ENCODE peak calls at places on chromosomes 1 and 21, in four cellular contexts. One of them, this sample, is unnamed.

GRCh38 chr1:37602750-37603694 is 7.3 kb upstream of the GNL2 start:
- DNase-seq in HepG2: peak; percentile 59
- DNase-seq in HEK293T: peak; percentile 75
- DNase-seq in K562: peak; percentile 68
- DNase-seq in this sample: peak; percentile 43

GRCh38 chr1:221511797-221512196 is 230.1 kb downstream of the DUSP10 start:
- DNase-seq in K562: peak; percentile 17
- DNase-seq in HEK293T: no peak
- DNase-seq in HepG2: no peak
- DNase-seq in this sample: no peak

GRCh38 chr1:28437260-28437923 is 67.9 kb downstream of the PHACTR4 start:
- DNase-seq in HepG2: peak; percentile 58
- DNase-seq in HEK293T: no peak
- DNase-seq in K562: peak; percentile 63
- DNase-seq in this sample: no peak

GRCh38 chr21:42572906-42573495 is 59.3 kb downstream of the SLC37A1 start:
- DNase-seq in HepG2: no peak
- DNase-seq in HEK293T: no peak
- DNase-seq in K562: no peak
- DNase-seq in this sample: peak; percentile 4

GRCh38 chr1:167799747-167800146 is 78.0 kb downstream of the MPZL1 start:
- DNase-seq in K562: no peak
- DNase-seq in HepG2: no peak
- DNase-seq in HEK293T: no peak
- DNase-seq in this sample: no peak

GRCh38 chr1:38344705-38345104 is 298.1 kb upstream of the POU3F1 start:
- DNase-seq in HEK293T: no peak
- DNase-seq in HepG2: no peak
- DNase-seq in K562: no peak
- DNase-seq in this sample: no peak

GRCh38 chr1:37606481-37607263 is 10.9 kb upstream of the GNL2 start:
- DNase-seq in HEK293T: no peak
- DNase-seq in K562: no peak
- DNase-seq in HepG2: no peak
- DNase-seq in this sample: no peak

GRCh38 chr1:82317671-82318070 is 516.9 kb downstream of the ADGRL2 start:
- DNase-seq in HepG2: no peak
- DNase-seq in K562: no peak
- DNase-seq in HEK293T: no peak
- DNase-seq in this sample: no peak

GRCh38 chr1:240098534-240098933 is 6.9 kb downstream of the FMN2 start:
- DNase-seq in HEK293T: no peak
- DNase-seq in HepG2: no peak
- DNase-seq in K562: no peak
- DNase-seq in this sample: no peak

GRCh38 chr1:3093928-3094626 is 25.1 kb downstream of the PRDM16 start:
- DNase-seq in HEK293T: no peak
- DNase-seq in K562: no peak
- DNase-seq in HepG2: no peak
- DNase-seq in this sample: no peak

GRCh38 chr1:224736619-224737352 is 120.7 kb downstream of the CNIH3 start:
- DNase-seq in HEK293T: no peak
- DNase-seq in K562: no peak
- DNase-seq in HepG2: peak; percentile 10
- DNase-seq in this sample: peak; percentile 19

GRCh38 chr1:93814059-93814794 is 64.8 kb downstream of the DNTTIP2 start:
- DNase-seq in HEK293T: peak; percentile 75
- DNase-seq in HepG2: peak; percentile 79
- DNase-seq in K562: peak; percentile 75
- DNase-seq in this sample: peak; percentile 65

GRCh38 chr1:156485984-156486383 is 14.6 kb downstream of the MEF2D start:
- DNase-seq in HEK293T: no peak
- DNase-seq in K562: no peak
- DNase-seq in HepG2: no peak
- DNase-seq in this sample: no peak

GRCh38 chr1:17318262-17318661 is 10.3 kb downstream of the PADI4 start:
- DNase-seq in HepG2: no peak
- DNase-seq in HEK293T: no peak
- DNase-seq in K562: no peak
- DNase-seq in this sample: no peak

GRCh38 chr1:196779093-196779492 is 4.5 kb downstream of the CFHR3 start:
- DNase-seq in K562: no peak
- DNase-seq in HEK293T: no peak
- DNase-seq in HepG2: no peak
- DNase-seq in this sample: no peak

GRCh38 chr1:18946550-18947381 is 9.7 kb downstream of the IFFO2 start:
- DNase-seq in K562: no peak
- DNase-seq in HEK293T: no peak
- DNase-seq in HepG2: no peak
- DNase-seq in this sample: no peak

GRCh38 chr1:43545686-43546387 is 15.2 kb downstream of the PTPRF start:
- DNase-seq in K562: peak; percentile 39
- DNase-seq in HEK293T: peak; percentile 67
- DNase-seq in HepG2: peak; percentile 98
- DNase-seq in this sample: peak; percentile 98

GRCh38 chr1:53557369-53557768 is 98.2 kb downstream of the DMRTB1 start:
- DNase-seq in HepG2: no peak
- DNase-seq in HEK293T: no peak
- DNase-seq in K562: no peak
- DNase-seq in this sample: peak; percentile 5

GRCh38 chr1:84303154-84303830 is 1.8 kb downstream of the SAMD13 start:
- DNase-seq in K562: peak; percentile 8
- DNase-seq in HepG2: no peak
- DNase-seq in HEK293T: no peak
- DNase-seq in this sample: no peak

GRCh38 chr1:211735208-211736170 is 60.1 kb upstream of the NEK2 start:
- DNase-seq in K562: peak; percentile 72
- DNase-seq in HepG2: peak; percentile 17
- DNase-seq in HEK293T: peak; percentile 66
- DNase-seq in this sample: no peak

GRCh38 chr1:194071200-194071599 is 884.8 kb upstream of the B3GALT2 start:
- DNase-seq in HEK293T: no peak
- DNase-seq in HepG2: no peak
- DNase-seq in K562: no peak
- DNase-seq in this sample: no peak

GRCh38 chr1:15943515-15944307 is 32.2 kb downstream of the ZBTB17 start:
- DNase-seq in K562: no peak
- DNase-seq in HepG2: no peak
- DNase-seq in HEK293T: no peak
- DNase-seq in this sample: no peak

GRCh38 chr1:161021959-161022332 is 994 bp upstream of the F11R start:
- DNase-seq in K562: no peak
- DNase-seq in HepG2: peak; percentile 49
- DNase-seq in HEK293T: no peak
- DNase-seq in this sample: no peak

GRCh38 chr21:28135646-28136045 is 857.0 kb downstream of the LTN1 start:
- DNase-seq in HepG2: no peak
- DNase-seq in HEK293T: no peak
- DNase-seq in K562: no peak
- DNase-seq in this sample: no peak

GRCh38 chr1:89611721-89612120 is 21.2 kb upstream of the LRRC8C start:
- DNase-seq in HEK293T: no peak
- DNase-seq in K562: no peak
- DNase-seq in HepG2: no peak
- DNase-seq in this sample: no peak

GRCh38 chr1:164786980-164787833 is 228.2 kb downstream of the PBX1 start:
- DNase-seq in HepG2: peak; percentile 45
- DNase-seq in HEK293T: peak; percentile 92
- DNase-seq in K562: peak; percentile 82
- DNase-seq in this sample: peak; percentile 85

GRCh38 chr1:180501865-180502360 is 464 bp downstream of the ACBD6 start:
- DNase-seq in K562: no peak
- DNase-seq in HEK293T: peak; percentile 75
- DNase-seq in HepG2: no peak
- DNase-seq in this sample: no peak

GRCh38 chr1:157988002-157988401 is 5.4 kb upstream of the KIRREL1 start:
- DNase-seq in HepG2: no peak
- DNase-seq in HEK293T: no peak
- DNase-seq in K562: no peak
- DNase-seq in this sample: no peak

GRCh38 chr1:57485643-57486042 is 61.8 kb upstream of the DAB1 start:
- DNase-seq in HepG2: no peak
- DNase-seq in HEK293T: no peak
- DNase-seq in K562: no peak
- DNase-seq in this sample: no peak

GRCh38 chr1:6202256-6202655 is 2.9 kb upstream of the RPL22 start:
- DNase-seq in K562: no peak
- DNase-seq in HEK293T: no peak
- DNase-seq in HepG2: no peak
- DNase-seq in this sample: no peak
- TF ChIP-seq ELF4 in K562: no peak
- TF ChIP-seq ELF4 in HEK293T: no peak
- TF ChIP-seq ELF4 in HepG2: no peak
- TF ChIP-seq ELF4 in this sample: no peak

GRCh38 chr1:228839656-228840055 is 104.4 kb downstream of the RHOU start:
- DNase-seq in HEK293T: no peak
- DNase-seq in K562: no peak
- DNase-seq in HepG2: no peak
- DNase-seq in this sample: no peak

GRCh38 chr1:228837817-228838716 is 102.8 kb downstream of the RHOU start:
- DNase-seq in HepG2: peak; percentile 98
- DNase-seq in HEK293T: no peak
- DNase-seq in K562: peak; percentile 61
- DNase-seq in this sample: no peak

GRCh38 chr1:228836427-228836826 is 101.1 kb downstream of the RHOU start:
- DNase-seq in HepG2: peak; percentile 93
- DNase-seq in K562: no peak
- DNase-seq in HEK293T: no peak
- DNase-seq in this sample: no peak

GRCh38 chr1:228836954-228837481 is 101.7 kb downstream of the RHOU start:
- DNase-seq in K562: no peak
- DNase-seq in HEK293T: no peak
- DNase-seq in HepG2: no peak
- DNase-seq in this sample: no peak

DNA sequence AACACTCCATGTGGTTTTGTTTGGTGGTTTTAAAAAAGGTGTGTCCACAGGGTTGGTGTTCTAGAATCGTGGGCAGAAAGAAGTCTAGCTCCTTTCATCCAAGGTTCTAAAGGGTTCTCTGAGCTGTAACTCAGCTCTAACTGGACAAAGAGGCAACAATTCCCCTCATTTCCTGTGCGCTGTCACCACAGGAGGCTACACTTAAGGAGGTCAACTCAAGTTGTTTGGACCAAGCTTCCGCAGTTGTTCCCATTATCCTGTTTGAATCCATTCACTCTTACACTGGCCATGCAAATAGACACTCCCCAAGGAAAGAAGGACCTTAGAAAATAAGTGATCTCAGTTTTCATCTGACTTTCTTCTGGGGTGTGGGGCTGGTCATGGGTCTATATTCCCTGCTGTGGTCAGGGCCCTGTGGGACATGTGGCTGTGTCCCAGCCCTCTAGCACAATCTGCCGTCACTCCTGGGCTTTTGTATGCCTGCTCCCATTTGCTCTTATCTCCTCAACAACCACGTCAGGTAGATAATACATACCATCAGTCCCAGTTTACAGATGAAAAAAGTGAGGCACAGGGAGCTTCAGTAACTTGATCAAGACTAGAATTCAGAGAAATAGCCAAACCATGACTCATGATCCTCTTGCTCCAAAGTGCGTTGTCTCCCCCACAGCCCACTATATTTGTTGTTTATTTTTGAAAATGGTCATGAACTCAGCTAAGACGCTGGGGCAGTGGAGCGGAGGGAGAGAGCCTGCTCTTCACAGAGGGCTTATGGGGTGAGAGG is 103.6 kb downstream of the RHOU start:
- DNase-seq in HEK293T: no peak
- DNase-seq in HepG2: peak; percentile 62
- DNase-seq in K562: no peak
- DNase-seq in this sample: no peak
- TF ChIP-seq ELF4 in HEK293T: no peak
- TF ChIP-seq ELF4 in HepG2: no peak
- TF ChIP-seq ELF4 in K562: no peak
- TF ChIP-seq ELF4 in this sample: no peak

GRCh38 chr1:64263335-64263734 is 59.9 kb downstream of the UBE2U start:
- DNase-seq in K562: no peak
- DNase-seq in HepG2: no peak
- DNase-seq in HEK293T: no peak
- DNase-seq in this sample: no peak
- TF ChIP-seq ELF4 in K562: no peak
- TF ChIP-seq ELF4 in HepG2: no peak
- TF ChIP-seq ELF4 in HEK293T: no peak
- TF ChIP-seq ELF4 in this sample: no peak

GRCh38 chr1:65235867-65236805 is 73.2 kb upstream of the DNAJC6 start:
- DNase-seq in HEK293T: peak; percentile 55
- DNase-seq in HepG2: peak; percentile 46
- DNase-seq in K562: peak; percentile 81
- DNase-seq in this sample: no peak
- TF ChIP-seq ELF4 in HEK293T: no peak
- TF ChIP-seq ELF4 in HepG2: no peak
- TF ChIP-seq ELF4 in K562: no peak
- TF ChIP-seq ELF4 in this sample: no peak

GRCh38 chr1:109788695-109789521 is 25.2 kb upstream of the EPS8L3 start:
- DNase-seq in HepG2: peak; percentile 44
- DNase-seq in HEK293T: peak; percentile 69
- DNase-seq in K562: peak; percentile 73
- DNase-seq in this sample: peak; percentile 58

GRCh38 chr1:109787845-109788605 is 24.3 kb upstream of the EPS8L3 start:
- DNase-seq in HEK293T: no peak
- DNase-seq in HepG2: no peak
- DNase-seq in K562: no peak
- DNase-seq in this sample: no peak

GRCh38 chr1:109790329-109790728 is 26.6 kb upstream of the EPS8L3 start:
- DNase-seq in HepG2: no peak
- DNase-seq in K562: no peak
- DNase-seq in HEK293T: no peak
- DNase-seq in this sample: no peak

GRCh38 chr1:109790735-109791494 is 27.2 kb upstream of the EPS8L3 start:
- DNase-seq in HepG2: peak; percentile 70
- DNase-seq in K562: peak; percentile 80
- DNase-seq in HEK293T: peak; percentile 69
- DNase-seq in this sample: peak; percentile 53

DNA sequence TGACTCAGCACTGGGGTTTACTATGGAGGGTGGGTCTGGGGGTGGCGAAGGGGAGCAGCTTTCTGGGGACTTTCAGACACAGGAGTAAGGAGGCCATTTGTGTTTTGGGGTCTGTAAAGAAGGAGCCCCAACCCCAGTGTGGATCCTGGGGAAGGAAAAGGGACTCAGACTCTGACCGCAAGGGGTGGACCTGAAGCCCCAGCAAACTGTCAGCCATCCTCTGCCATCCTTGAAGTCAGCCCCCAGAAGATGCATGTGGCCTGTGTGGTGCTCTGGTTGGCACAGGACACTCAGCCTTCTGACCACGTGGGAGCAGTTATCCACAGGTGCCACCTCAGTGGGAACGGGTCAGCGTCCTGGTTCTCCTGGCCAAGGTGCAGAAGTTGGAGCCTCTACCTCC is 26.0 kb upstream of the EPS8L3 start:
- DNase-seq in K562: no peak
- DNase-seq in HEK293T: no peak
- DNase-seq in HepG2: no peak
- DNase-seq in this sample: no peak
- TF ChIP-seq ELF4 in K562: no peak
- TF ChIP-seq ELF4 in HEK293T: no peak
- TF ChIP-seq ELF4 in HepG2: no peak
- TF ChIP-seq ELF4 in this sample: no peak